ENCODE peak calls at places on chromosomes 13 and 19, in five cellular contexts. E is Right ventricle myocardium superior; D is nephron progenitor cell; B is left ventricle myocardium inferior; K is stimulated activated CD4-positive, alpha-beta T cell treated with anti-CD3 and anti-CD28 coated beads, Interleukin-1b, Interleukin-23, amount 100 ng/mL, for 24 hours. X is an unnamed sample.

GRCh38 chr19:6866646-6867255 is 20.6 kb upstream of the ADGRE1 start:
- DNase-seq in E (no peak), D (no peak), B (no peak), K (no peak), X (no peak)

GRCh38 chr13:106610511-106610910 is 42.6 kb upstream of the ARGLU1 start:
- DNase-seq in E (no peak), D (no peak), B (no peak), K (no peak), X (no peak)

GRCh38 chr19:47161876-47162489 is 31.3 kb downstream of the SAE1 start:
- DNase-seq in E (no peak), D (no peak), B (no peak), K (no peak), X (no peak)

GRCh38 chr13:80341098-80341701 is at the start of gene SPRY2:
- DNase-seq in E (peak), D (peak), B (peak), K (no peak), X (peak)

GRCh38 chr13:23654111-23655110 is 84.2 kb downstream of the TNFRSF19 start:
- DNase-seq in E (peak), D (no peak), B (peak), K (no peak), X (no peak)

GRCh38 chr13:43908156-43909126 is 28.7 kb downstream of the LACC1 start:
- DNase-seq in E (no peak), D (no peak), B (no peak), K (no peak), X (no peak)

GRCh38 chr13:106507560-106508274 is 27.7 kb downstream of the EFNB2 start:
- DNase-seq in E (no peak), D (no peak), B (no peak), K (no peak), X (no peak)

GRCh38 chr13:39784347-39784746 is 128.9 kb downstream of the COG6 start:
- DNase-seq in E (no peak), D (no peak), B (no peak), K (no peak), X (no peak)

GRCh38 chr19:29014857-29015436 is 198.0 kb downstream of the UQCRFS1 start:
- DNase-seq in E (no peak), D (no peak), B (no peak), K (no peak), X (no peak)

GRCh38 chr13:114027046-114027760 is 53.3 kb upstream of the C13orf46 start:
- DNase-seq in E (peak), D (no peak), B (peak), K (no peak), X (no peak)

GRCh38 chr13:114112231-114112825 is 20.1 kb downstream of the RASA3 start:
- DNase-seq in E (no peak), D (no peak), B (no peak), K (no peak), X (no peak)

GRCh38 chr19:17424743-17425365 is 5.0 kb downstream of the MVB12A start:
- DNase-seq in E (peak), D (peak), B (no peak), K (no peak), X (peak)

GRCh38 chr13:33352023-33352422 is 66.5 kb upstream of the STARD13 start:
- DNase-seq in E (no peak), D (no peak), B (no peak), K (no peak), X (no peak)

GRCh38 chr13:95644611-95645052 is at the start of gene DZIP1:
- DNase-seq in E (peak), D (peak), B (peak), K (peak), X (peak)

GRCh38 chr19:5951338-5951861 is 26.5 kb downstream of the RANBP3 start:
- DNase-seq in E (no peak), D (no peak), B (no peak), K (no peak), X (no peak)

GRCh38 chr19:42475366-42475765 is 32.6 kb upstream of the CXCL17 start:
- DNase-seq in E (no peak), D (no peak), B (no peak), K (no peak), X (no peak)

GRCh38 chr13:81051873-81052272 is 710.9 kb upstream of the SPRY2 start:
- DNase-seq in E (no peak), D (no peak), B (no peak), K (no peak), X (no peak)

GRCh38 chr13:113935523-113935922 is 38.4 kb downstream of the C13orf46 start:
- DNase-seq in E (peak), D (no peak), B (no peak), K (no peak), X (no peak)

GRCh38 chr13:26923824-26924605 is 163.4 kb upstream of the GPR12 start:
- DNase-seq in E (no peak), D (no peak), B (no peak), K (no peak), X (no peak)

GRCh38 chr13:52782486-52783448 is 43.1 kb upstream of the CNMD start:
- DNase-seq in E (peak), D (no peak), B (peak), K (no peak), X (no peak)

GRCh38 chr19:28718909-28719308 is 494.0 kb downstream of the UQCRFS1 start:
- DNase-seq in E (no peak), D (no peak), B (no peak), K (no peak), X (no peak)

GRCh38 chr13:74325106-74325505 is 190.9 kb upstream of the KLF12 start:
- DNase-seq in E (no peak), D (no peak), B (no peak), K (no peak), X (peak)

GRCh38 chr19:52473655-52474350 is 20.4 kb downstream of the ZNF578 start:
- DNase-seq in E (no peak), D (no peak), B (no peak), K (no peak), X (no peak)

GRCh38 chr13:26929971-26930730 is 169.6 kb upstream of the GPR12 start:
- DNase-seq in E (peak), D (peak), B (peak), K (peak), X (peak)

GRCh38 chr19:19580417-19580816 is 38.1 kb downstream of the PBX4 start:
- DNase-seq in E (no peak), D (no peak), B (no peak), K (no peak), X (no peak)

GRCh38 chr19:38632476-38633213 is 13.7 kb downstream of the EIF3K start:
- DNase-seq in E (no peak), D (no peak), B (no peak), K (no peak), X (no peak)

GRCh38 chr19:48680436-48681126 is 7.8 kb upstream of the NTN5 start:
- DNase-seq in E (no peak), D (no peak), B (no peak), K (no peak), X (no peak)

GRCh38 chr19:41928221-41928683 is at the start of gene ERFL:
- DNase-seq in E (no peak), D (peak), B (no peak), K (peak), X (peak)

GRCh38 chr19:18112989-18113478 is 15.5 kb downstream of the MAST3 start:
- DNase-seq in E (peak), D (peak), B (peak), K (peak), X (peak)

GRCh38 chr13:23850134-23850533 is 39.1 kb downstream of the MIPEP start:
- DNase-seq in E (no peak), D (no peak), B (no peak), K (no peak), X (no peak)

GRCh38 chr13:45142440-45143345 is 22.4 kb downstream of the GTF2F2 start:
- DNase-seq in E (no peak), D (no peak), B (no peak), K (no peak), X (no peak)

GRCh38 chr13:37029617-37030016 is 29.0 kb downstream of the EXOSC8 start:
- DNase-seq in E (no peak), D (no peak), B (no peak), K (no peak), X (no peak)

GRCh38 chr19:23436944-23437343 is 41.7 kb upstream of the ZNF91 start:
- DNase-seq in E (no peak), D (no peak), B (no peak), K (no peak), X (no peak)

GRCh38 chr13:92842145-92842544 is 384.5 kb upstream of the GPC6 start:
- DNase-seq in E (no peak), D (no peak), B (no peak), K (no peak), X (no peak)

GRCh38 chr19:18809149-18809978 is 18.3 kb upstream of the COMP start:
- DNase-seq in E (peak), D (no peak), B (peak), K (no peak), X (no peak)

GRCh38 chr13:112740502-112741131 is 50.8 kb downstream of the ATP11A start:
- DNase-seq in E (peak), D (no peak), B (peak), K (no peak), X (peak)